ENCODE peak calls at places on chromosomes 12 and 14, in eight cellular contexts. V is stimulated activated CD8-positive, alpha-beta memory T cell treated with anti-CD3 and anti-CD28 coated beads, Interleukin-15, amount 100 ng/mL, for 24 hours; G is non-pigmented ciliary epithelial cell; A is DMS79 treated with DMSO at 0.1 percent for 48 hours; H is glomerular endothelial cell; Z is RKO; D is progenitor cell of endocrine pancreas; W is nephron progenitor cell. E is an unnamed sample.

GRCh38 chr12:55931780-55932545 is 1.0 kb downstream of the DGKA start:
- DNase-seq in V (no peak), G (no peak), A (no peak), H (no peak), Z (peak; percentile 46), D (peak; percentile 22), W (peak; percentile 73), E (peak; percentile 43)

GRCh38 chr12:24596768-24597388 is 352.0 kb downstream of the BCAT1 start:
- DNase-seq in V (no peak), G (peak; percentile 23), A (no peak), H (peak; percentile 42), Z (peak; percentile 62), D (no peak), W (no peak), E (no peak)

GRCh38 chr12:57522887-57523705 is 472 bp downstream of the MBD6 start:
- DNase-seq in V (no peak), G (no peak), A (no peak), H (no peak), Z (peak; percentile 71), D (peak; percentile 37), W (peak; percentile 72), E (no peak)

GRCh38 chr12:105986779-105987686 is 151.7 kb downstream of the NUAK1 start:
- DNase-seq in V (no peak), G (peak; percentile 92), A (no peak), H (no peak), Z (peak; percentile 5), D (no peak), W (no peak), E (no peak)

GRCh38 chr12:117774986-117775775 is 193.6 kb downstream of the KSR2 start:
- DNase-seq in V (no peak), G (no peak), A (peak; percentile 11), H (no peak), Z (no peak), D (no peak), W (no peak), E (no peak)

GRCh38 chr14:104678901-104679705 is 10.3 kb upstream of the INF2 start:
- DNase-seq in V (no peak), G (no peak), A (no peak), H (no peak), Z (no peak), D (no peak), W (no peak), E (no peak)

GRCh38 chr14:76708028-76708427 is 53.2 kb upstream of the VASH1 start:
- DNase-seq in V (no peak), G (no peak), A (no peak), H (no peak), Z (peak; percentile 17), D (no peak), W (no peak), E (no peak)

GRCh38 chr14:95463173-95463901 is 53.1 kb downstream of the SYNE3 start:
- DNase-seq in V (no peak), G (no peak), A (peak; percentile 96), H (no peak), Z (no peak), D (no peak), W (no peak), E (peak; percentile 71)

GRCh38 chr12:52372216-52373154 is 5.2 kb upstream of the KRT85 start:
- DNase-seq in V (no peak), G (peak; percentile 70), A (peak; percentile 47), H (peak; percentile 41), Z (peak; percentile 78), D (peak; percentile 71), W (peak; percentile 82), E (peak; percentile 17)

GRCh38 chr14:74593241-74593985 is 18.6 kb downstream of the LTBP2 start:
- DNase-seq in V (no peak), G (no peak), A (no peak), H (no peak), Z (no peak), D (no peak), W (no peak), E (no peak)

GRCh38 chr14:51652168-51653095 is 722 bp downstream of the FRMD6 start:
- DNase-seq in V (peak; percentile 11), G (no peak), A (no peak), H (no peak), Z (peak; percentile 47), D (peak; percentile 42), W (no peak), E (peak; percentile 11)

GRCh38 chr12:92614502-92614901 is 88.3 kb upstream of the PLEKHG7 start:
- DNase-seq in V (no peak), G (no peak), A (no peak), H (no peak), Z (no peak), D (no peak), W (no peak), E (no peak)